ENCODE peak calls at places on chromosome X, in six cellular contexts. One of them, this sample, is unnamed.

GRCh38 chrX:134006484-134007161 is 21.2 kb upstream of the GPC3 start:
- DNase-seq in cardiac septum: no peak
- DNase-seq in retina: no peak
- DNase-seq in ACHN: no peak
- DNase-seq in right atrium auricular region: no peak
- DNase-seq in Right ventricle myocardium inferior: no peak
- DNase-seq in this sample: no peak

GRCh38 chrX:1807301-1807731 is 192.5 kb downstream of the ASMT start:
- DNase-seq in right atrium auricular region: no peak
- DNase-seq in ACHN: no peak
- DNase-seq in Right ventricle myocardium inferior: no peak
- DNase-seq in cardiac septum: no peak
- DNase-seq in retina: peak
- DNase-seq in this sample: no peak

GRCh38 chrX:71420686-71421085 is 54.5 kb downstream of the TAF1 start:
- DNase-seq in Right ventricle myocardium inferior: no peak
- DNase-seq in right atrium auricular region: no peak
- DNase-seq in ACHN: no peak
- DNase-seq in retina: no peak
- DNase-seq in cardiac septum: no peak
- DNase-seq in this sample: no peak

GRCh38 chrX:15815779-15816452 is 25.6 kb downstream of the ZRSR2 start:
- DNase-seq in ACHN: peak
- DNase-seq in Right ventricle myocardium inferior: no peak
- DNase-seq in retina: no peak
- DNase-seq in cardiac septum: no peak
- DNase-seq in right atrium auricular region: no peak
- DNase-seq in this sample: no peak

GRCh38 chrX:78886550-78886949 is 58.6 kb upstream of the P2RY10 start:
- DNase-seq in ACHN: peak
- DNase-seq in right atrium auricular region: no peak
- DNase-seq in retina: no peak
- DNase-seq in Right ventricle myocardium inferior: no peak
- DNase-seq in cardiac septum: no peak
- DNase-seq in this sample: no peak

GRCh38 chrX:108199691-108200090 is 108.1 kb downstream of the ATG4A start:
- DNase-seq in ACHN: peak
- DNase-seq in right atrium auricular region: no peak
- DNase-seq in retina: peak
- DNase-seq in Right ventricle myocardium inferior: no peak
- DNase-seq in cardiac septum: no peak
- DNase-seq in this sample: peak

GRCh38 chrX:116417968-116418367 is 18.4 kb upstream of the SLC6A14 start:
- DNase-seq in cardiac septum: no peak
- DNase-seq in Right ventricle myocardium inferior: no peak
- DNase-seq in right atrium auricular region: no peak
- DNase-seq in retina: no peak
- DNase-seq in ACHN: no peak
- DNase-seq in this sample: no peak

GRCh38 chrX:111868726-111869638 is 7.0 kb upstream of the TRPC5OS start:
- DNase-seq in right atrium auricular region: no peak
- DNase-seq in cardiac septum: no peak
- DNase-seq in ACHN: peak
- DNase-seq in retina: peak
- DNase-seq in Right ventricle myocardium inferior: no peak
- DNase-seq in this sample: no peak

GRCh38 chrX:154019061-154019621 is 561 bp downstream of the IRAK1 start:
- DNase-seq in cardiac septum: no peak
- DNase-seq in retina: no peak
- DNase-seq in ACHN: no peak
- DNase-seq in Right ventricle myocardium inferior: no peak
- DNase-seq in right atrium auricular region: no peak
- DNase-seq in this sample: no peak

GRCh38 chrX:100743009-100743615 is 11.2 kb upstream of the SYTL4 start:
- DNase-seq in right atrium auricular region: no peak
- DNase-seq in ACHN: no peak
- DNase-seq in Right ventricle myocardium inferior: no peak
- DNase-seq in cardiac septum: no peak
- DNase-seq in retina: no peak
- DNase-seq in this sample: no peak

GRCh38 chrX:55014897-55015299 is 14.7 kb downstream of the APEX2 start:
- DNase-seq in cardiac septum: no peak
- DNase-seq in ACHN: no peak
- DNase-seq in right atrium auricular region: no peak
- DNase-seq in retina: no peak
- DNase-seq in Right ventricle myocardium inferior: no peak
- DNase-seq in this sample: no peak

GRCh38 chrX:12210196-12210815 is 72.0 kb downstream of the FRMPD4 start:
- DNase-seq in retina: no peak
- DNase-seq in right atrium auricular region: no peak
- DNase-seq in cardiac septum: no peak
- DNase-seq in ACHN: peak
- DNase-seq in Right ventricle myocardium inferior: no peak
- DNase-seq in this sample: no peak

GRCh38 chrX:23804578-23804977 is 21.6 kb downstream of the SAT1 start:
- DNase-seq in Right ventricle myocardium inferior: no peak
- DNase-seq in cardiac septum: no peak
- DNase-seq in right atrium auricular region: no peak
- DNase-seq in retina: no peak
- DNase-seq in ACHN: no peak
- DNase-seq in this sample: no peak

GRCh38 chrX:1093112-1093511 is 119.3 kb downstream of the CRLF2 start:
- DNase-seq in retina: no peak
- DNase-seq in Right ventricle myocardium inferior: no peak
- DNase-seq in ACHN: no peak
- DNase-seq in right atrium auricular region: no peak
- DNase-seq in cardiac septum: no peak
- DNase-seq in this sample: no peak

GRCh38 chrX:132023896-132024386 is 839 bp downstream of the STK26 start:
- DNase-seq in retina: no peak
- DNase-seq in ACHN: peak
- DNase-seq in Right ventricle myocardium inferior: peak
- DNase-seq in cardiac septum: no peak
- DNase-seq in right atrium auricular region: no peak
- DNase-seq in this sample: no peak

GRCh38 chrX:115423091-115423490 is 133.6 kb downstream of the LUZP4 start:
- DNase-seq in Right ventricle myocardium inferior: no peak
- DNase-seq in retina: no peak
- DNase-seq in right atrium auricular region: no peak
- DNase-seq in ACHN: no peak
- DNase-seq in cardiac septum: no peak
- DNase-seq in this sample: no peak

GRCh38 chrX:15619053-15619772 is 18.5 kb upstream of the ACE2 start:
- DNase-seq in ACHN: peak
- DNase-seq in Right ventricle myocardium inferior: no peak
- DNase-seq in right atrium auricular region: no peak
- DNase-seq in retina: no peak
- DNase-seq in cardiac septum: no peak
- DNase-seq in this sample: no peak

GRCh38 chrX:84873176-84873575 is 130.5 kb upstream of the APOOL start:
- DNase-seq in retina: no peak
- DNase-seq in right atrium auricular region: no peak
- DNase-seq in cardiac septum: no peak
- DNase-seq in Right ventricle myocardium inferior: no peak
- DNase-seq in ACHN: no peak
- DNase-seq in this sample: no peak

GRCh38 chrX:11111947-11112346 is 815 bp downstream of the HCCS start:
- DNase-seq in right atrium auricular region: no peak
- DNase-seq in ACHN: no peak
- DNase-seq in retina: no peak
- DNase-seq in cardiac septum: no peak
- DNase-seq in Right ventricle myocardium inferior: no peak
- DNase-seq in this sample: no peak

GRCh38 chrX:10477525-10477924 is 142.9 kb downstream of the MID1 start:
- DNase-seq in Right ventricle myocardium inferior: no peak
- DNase-seq in retina: no peak
- DNase-seq in cardiac septum: no peak
- DNase-seq in right atrium auricular region: no peak
- DNase-seq in ACHN: no peak
- DNase-seq in this sample: no peak

GRCh38 chrX:3268804-3269203 is 77.6 kb downstream of the MXRA5 start:
- DNase-seq in ACHN: no peak
- DNase-seq in cardiac septum: no peak
- DNase-seq in right atrium auricular region: no peak
- DNase-seq in retina: no peak
- DNase-seq in Right ventricle myocardium inferior: no peak
- DNase-seq in this sample: no peak

GRCh38 chrX:8738588-8739189 is 6.8 kb upstream of the ANOS1 start:
- DNase-seq in Right ventricle myocardium inferior: no peak
- DNase-seq in ACHN: peak
- DNase-seq in right atrium auricular region: no peak
- DNase-seq in cardiac septum: no peak
- DNase-seq in retina: peak
- DNase-seq in this sample: peak

GRCh38 chrX:125533352-125533751 is 213.7 kb downstream of the TEX13C start:
- DNase-seq in Right ventricle myocardium inferior: no peak
- DNase-seq in retina: no peak
- DNase-seq in ACHN: no peak
- DNase-seq in cardiac septum: no peak
- DNase-seq in right atrium auricular region: no peak
- DNase-seq in this sample: no peak